ENCODE peak calls at places on chromosome 22, in five cellular contexts. One of them, this sample, is unnamed.

GRCh38 chr22:28072066-28072465 is 153.0 kb upstream of the PITPNB start:
- DNase-seq in lower lobe of right lung: no peak
- DNase-seq in cardiac muscle cell: no peak
- DNase-seq in thoracic aorta: no peak
- DNase-seq in A549: no peak
- DNase-seq in this sample: no peak

GRCh38 chr22:31230871-31231621 is 18.9 kb downstream of the LIMK2 start:
- DNase-seq in lower lobe of right lung: no peak
- DNase-seq in cardiac muscle cell: peak
- DNase-seq in thoracic aorta: no peak
- DNase-seq in A549: peak
- DNase-seq in this sample: no peak

GRCh38 chr22:20756846-20757245 is 17.1 kb upstream of the SERPIND1 start:
- DNase-seq in lower lobe of right lung: no peak
- DNase-seq in cardiac muscle cell: no peak
- DNase-seq in thoracic aorta: no peak
- DNase-seq in A549: no peak
- DNase-seq in this sample: no peak

GRCh38 chr22:48316245-48316875 is 1511.3 kb downstream of the BRD1 start:
- DNase-seq in lower lobe of right lung: peak
- DNase-seq in cardiac muscle cell: no peak
- DNase-seq in thoracic aorta: no peak
- DNase-seq in A549: no peak
- DNase-seq in this sample: no peak

GRCh38 chr22:50304528-50305392 is 2.7 kb downstream of the PLXNB2 start:
- DNase-seq in lower lobe of right lung: peak
- DNase-seq in cardiac muscle cell: no peak
- DNase-seq in thoracic aorta: no peak
- DNase-seq in A549: peak
- DNase-seq in this sample: no peak

GRCh38 chr22:37161442-37161841 is 11.7 kb upstream of the IL2RB start:
- DNase-seq in lower lobe of right lung: no peak
- DNase-seq in cardiac muscle cell: no peak
- DNase-seq in thoracic aorta: no peak
- DNase-seq in A549: peak
- DNase-seq in this sample: no peak

GRCh38 chr22:43263645-43264514 is 76.9 kb upstream of the TTLL12 start:
- DNase-seq in lower lobe of right lung: peak
- DNase-seq in cardiac muscle cell: no peak
- DNase-seq in thoracic aorta: no peak
- DNase-seq in A549: no peak
- DNase-seq in this sample: peak

GRCh38 chr22:19516378-19517170 is 7.6 kb downstream of the CLDN5 start:
- DNase-seq in lower lobe of right lung: no peak
- DNase-seq in cardiac muscle cell: no peak
- DNase-seq in thoracic aorta: no peak
- DNase-seq in A549: no peak
- DNase-seq in this sample: no peak

GRCh38 chr22:45671051-45671782 is 417 bp upstream of the ATXN10 start:
- DNase-seq in lower lobe of right lung: no peak
- DNase-seq in cardiac muscle cell: peak
- DNase-seq in thoracic aorta: no peak
- DNase-seq in A549: no peak
- DNase-seq in this sample: no peak

GRCh38 chr22:48152154-48152775 is 1389.8 kb downstream of the TBC1D22A start:
- DNase-seq in lower lobe of right lung: no peak
- DNase-seq in cardiac muscle cell: no peak
- DNase-seq in thoracic aorta: no peak
- DNase-seq in A549: no peak
- DNase-seq in this sample: no peak

GRCh38 chr22:30863161-30863833 is 105.3 kb downstream of the MORC2 start:
- DNase-seq in lower lobe of right lung: no peak
- DNase-seq in cardiac muscle cell: peak
- DNase-seq in thoracic aorta: no peak
- DNase-seq in A549: no peak
- DNase-seq in this sample: peak

GRCh38 chr22:37014835-37015586 is 4.2 kb downstream of the TST start:
- DNase-seq in lower lobe of right lung: no peak
- DNase-seq in cardiac muscle cell: no peak
- DNase-seq in thoracic aorta: no peak
- DNase-seq in A549: no peak
- DNase-seq in this sample: no peak

GRCh38 chr22:30324008-30324730 is 2.6 kb downstream of the TBC1D10A start:
- DNase-seq in lower lobe of right lung: no peak
- DNase-seq in cardiac muscle cell: no peak
- DNase-seq in thoracic aorta: no peak
- DNase-seq in A549: no peak
- DNase-seq in this sample: no peak

GRCh38 chr22:49433717-49434611 is 393.7 kb downstream of the BRD1 start:
- DNase-seq in lower lobe of right lung: no peak
- DNase-seq in cardiac muscle cell: no peak
- DNase-seq in thoracic aorta: no peak
- DNase-seq in A549: peak
- DNase-seq in this sample: peak

GRCh38 chr22:37164535-37164887 is 14.8 kb upstream of the IL2RB start:
- DNase-seq in lower lobe of right lung: no peak
- DNase-seq in cardiac muscle cell: no peak
- DNase-seq in thoracic aorta: no peak
- DNase-seq in A549: no peak
- DNase-seq in this sample: no peak

GRCh38 chr22:19962246-19962908 is 20.8 kb upstream of the TXNRD2 start:
- DNase-seq in lower lobe of right lung: peak
- DNase-seq in cardiac muscle cell: peak
- DNase-seq in thoracic aorta: no peak
- DNase-seq in A549: peak
- DNase-seq in this sample: no peak

GRCh38 chr22:48089601-48090331 is 1327.3 kb downstream of the TBC1D22A start:
- DNase-seq in lower lobe of right lung: no peak
- DNase-seq in cardiac muscle cell: no peak
- DNase-seq in thoracic aorta: no peak
- DNase-seq in A549: no peak
- DNase-seq in this sample: no peak

GRCh38 chr22:31526275-31526674 is 29.9 kb downstream of the SFI1 start:
- DNase-seq in lower lobe of right lung: no peak
- DNase-seq in cardiac muscle cell: no peak
- DNase-seq in thoracic aorta: no peak
- DNase-seq in A549: no peak
- DNase-seq in this sample: no peak

GRCh38 chr22:29320546-29320945 is 5.0 kb upstream of the RASL10A start:
- DNase-seq in lower lobe of right lung: no peak
- DNase-seq in cardiac muscle cell: no peak
- DNase-seq in thoracic aorta: no peak
- DNase-seq in A549: no peak
- DNase-seq in this sample: no peak
- TF ChIP-seq CTCF in lower lobe of right lung: no peak
- TF ChIP-seq CTCF in cardiac muscle cell: peak
- TF ChIP-seq CTCF in thoracic aorta: no peak
- TF ChIP-seq CTCF in A549: peak
- TF ChIP-seq CTCF in this sample: peak

GRCh38 chr22:44583854-44584253 is 85.8 kb upstream of the RTL6 start:
- DNase-seq in lower lobe of right lung: peak
- DNase-seq in cardiac muscle cell: no peak
- DNase-seq in thoracic aorta: no peak
- DNase-seq in A549: no peak
- DNase-seq in this sample: no peak
- TF ChIP-seq CTCF in lower lobe of right lung: no peak
- TF ChIP-seq CTCF in cardiac muscle cell: no peak
- TF ChIP-seq CTCF in thoracic aorta: no peak
- TF ChIP-seq CTCF in A549: no peak
- TF ChIP-seq CTCF in this sample: no peak

DNA sequence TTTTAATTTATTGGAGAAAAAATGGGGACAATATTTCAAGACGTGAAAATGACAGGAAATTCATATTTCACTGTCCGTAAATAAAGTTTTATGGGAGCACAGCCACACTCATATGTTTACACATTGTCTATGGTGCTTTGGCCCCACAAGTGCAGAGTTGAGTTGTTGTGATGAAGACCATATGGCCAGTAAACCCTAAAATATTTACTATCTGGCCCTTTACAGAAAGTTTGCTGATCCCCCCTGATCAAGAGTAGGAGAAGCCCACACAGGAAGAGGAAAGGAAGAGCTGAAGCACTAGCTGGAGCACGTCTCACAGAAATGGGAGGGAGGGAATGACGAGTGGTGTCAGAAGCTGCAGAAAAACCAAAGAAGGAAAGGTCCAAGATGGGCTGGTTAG is 78.8 kb downstream of the TNRC6B start:
- DNase-seq in lower lobe of right lung: no peak
- DNase-seq in cardiac muscle cell: no peak
- DNase-seq in thoracic aorta: no peak
- DNase-seq in A549: no peak
- DNase-seq in this sample: no peak
- TF ChIP-seq CTCF in lower lobe of right lung: no peak
- TF ChIP-seq CTCF in cardiac muscle cell: no peak
- TF ChIP-seq CTCF in thoracic aorta: no peak
- TF ChIP-seq CTCF in A549: no peak
- TF ChIP-seq CTCF in this sample: no peak

DNA sequence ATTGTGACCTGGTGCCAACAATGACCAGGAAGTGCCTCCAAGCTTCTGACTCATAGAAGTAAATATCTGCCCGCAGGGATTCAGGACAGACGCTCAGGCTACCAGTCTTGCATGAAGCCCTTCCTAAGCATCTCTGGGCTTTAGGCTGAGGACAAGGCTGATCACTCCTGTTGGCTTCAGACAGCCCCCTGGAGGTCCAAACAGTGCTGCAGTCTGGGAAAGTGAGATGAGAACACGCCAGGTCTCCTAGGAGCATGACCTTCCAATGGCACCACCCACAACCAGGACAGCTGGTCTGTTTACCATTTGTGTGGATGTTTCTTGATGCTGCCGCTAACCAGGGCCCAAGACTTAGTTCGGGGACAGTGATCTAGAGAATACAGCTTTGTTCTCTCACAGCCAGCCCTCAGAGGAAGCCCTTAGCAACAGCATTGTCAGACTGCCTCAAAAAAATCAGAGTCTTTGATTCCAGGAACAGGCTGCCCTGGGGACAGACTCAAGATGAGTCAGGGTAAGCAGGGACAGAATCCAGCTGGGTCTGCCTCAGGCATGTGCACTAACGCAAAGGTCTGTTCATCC is 111.2 kb downstream of the ZNF280B start:
- DNase-seq in lower lobe of right lung: no peak
- DNase-seq in cardiac muscle cell: no peak
- DNase-seq in thoracic aorta: no peak
- DNase-seq in A549: peak
- DNase-seq in this sample: peak
- TF ChIP-seq CTCF in lower lobe of right lung: no peak
- TF ChIP-seq CTCF in cardiac muscle cell: peak
- TF ChIP-seq CTCF in thoracic aorta: no peak
- TF ChIP-seq CTCF in A549: peak
- TF ChIP-seq CTCF in this sample: no peak

GRCh38 chr22:46827781-46828180 is 65.3 kb downstream of the TBC1D22A start:
- DNase-seq in lower lobe of right lung: no peak
- DNase-seq in cardiac muscle cell: no peak
- DNase-seq in thoracic aorta: no peak
- DNase-seq in A549: peak
- DNase-seq in this sample: no peak
- TF ChIP-seq CTCF in lower lobe of right lung: no peak
- TF ChIP-seq CTCF in cardiac muscle cell: no peak
- TF ChIP-seq CTCF in thoracic aorta: no peak
- TF ChIP-seq CTCF in A549: no peak
- TF ChIP-seq CTCF in this sample: no peak

GRCh38 chr22:22684605-22685561 is 40.5 kb downstream of the GGTLC2 start:
- DNase-seq in lower lobe of right lung: no peak
- DNase-seq in cardiac muscle cell: no peak
- DNase-seq in thoracic aorta: no peak
- DNase-seq in A549: peak
- DNase-seq in this sample: no peak
- TF ChIP-seq CTCF in lower lobe of right lung: peak
- TF ChIP-seq CTCF in cardiac muscle cell: peak
- TF ChIP-seq CTCF in thoracic aorta: no peak
- TF ChIP-seq CTCF in A549: peak
- TF ChIP-seq CTCF in this sample: no peak

DNA sequence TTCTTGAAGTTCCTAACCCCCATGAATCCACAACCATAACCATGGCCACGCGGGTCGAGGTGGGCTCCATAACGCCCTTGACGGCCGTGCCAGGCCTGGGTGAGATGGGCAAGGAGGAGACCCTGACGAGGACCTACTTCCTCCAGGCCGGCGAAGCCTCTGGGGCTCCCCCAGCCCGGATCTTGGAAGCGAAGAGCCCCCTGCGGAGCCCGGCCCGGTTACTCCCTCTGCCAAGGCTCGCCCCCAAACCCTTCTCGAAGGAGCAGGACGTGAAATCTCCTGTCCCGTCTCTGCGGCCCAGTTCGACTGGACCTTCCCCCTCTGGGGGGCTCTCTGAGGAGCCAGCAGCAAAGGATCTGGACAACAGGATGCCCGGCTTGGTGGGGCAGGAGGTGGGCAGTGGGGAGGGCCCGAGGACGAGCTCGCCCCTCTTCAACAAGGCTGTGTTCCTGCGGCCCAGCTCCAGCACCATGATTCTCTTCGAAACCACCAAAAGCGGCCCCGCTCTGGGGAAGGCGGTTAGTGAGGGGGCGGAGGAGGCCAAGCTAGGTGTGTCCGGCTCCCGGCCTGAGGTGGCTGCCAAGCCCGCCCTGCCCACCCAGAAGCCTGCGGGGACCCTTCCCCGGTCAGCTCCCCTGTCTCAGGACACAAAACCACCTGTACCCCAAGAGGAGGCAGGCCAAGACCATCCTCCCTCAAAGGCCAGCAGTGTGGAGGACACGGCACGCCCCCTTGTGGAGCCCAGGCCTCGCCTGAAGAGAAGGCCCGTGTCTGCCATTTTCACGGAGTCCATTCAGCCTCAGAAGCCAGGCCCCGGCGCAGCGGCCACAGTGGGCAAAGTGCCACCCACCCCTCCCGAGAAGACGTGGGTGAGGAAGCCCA is 75.7 kb downstream of the KIAA1671 start:
- DNase-seq in lower lobe of right lung: no peak
- DNase-seq in cardiac muscle cell: peak
- DNase-seq in thoracic aorta: no peak
- DNase-seq in A549: peak
- DNase-seq in this sample: no peak
- TF ChIP-seq CTCF in lower lobe of right lung: peak
- TF ChIP-seq CTCF in cardiac muscle cell: peak
- TF ChIP-seq CTCF in thoracic aorta: peak
- TF ChIP-seq CTCF in A549: peak
- TF ChIP-seq CTCF in this sample: peak